ENCODE peak calls at places on chromosomes 5 and 9, in ten cellular contexts. One of them, this sample, is unnamed.

GRCh38 chr5:164357405-164358033 is 852.1 kb downstream of the MAT2B start:
- DNase-seq in epithelial cell of esophagus: no peak
- DNase-seq in GM06990: no peak
- DNase-seq in psoas muscle: no peak
- DNase-seq in dorsolateral prefrontal cortex: no peak
- DNase-seq in CD8-positive, alpha-beta memory T cell: no peak
- DNase-seq in heart left ventricle: no peak
- DNase-seq in mammary epithelial cell: no peak
- DNase-seq in CD8-positive, alpha-beta T cell: no peak
- DNase-seq in ovary: no peak
- DNase-seq in this sample: no peak

GRCh38 chr5:79886940-79887339 is 104.1 kb downstream of the MTX3 start:
- DNase-seq in psoas muscle: no peak
- DNase-seq in dorsolateral prefrontal cortex: no peak
- DNase-seq in CD8-positive, alpha-beta T cell: no peak
- DNase-seq in ovary: no peak
- DNase-seq in mammary epithelial cell: no peak
- DNase-seq in CD8-positive, alpha-beta memory T cell: no peak
- DNase-seq in epithelial cell of esophagus: no peak
- DNase-seq in heart left ventricle: no peak
- DNase-seq in GM06990: no peak
- DNase-seq in this sample: no peak

GRCh38 chr5:160744253-160745112 is 107.5 kb downstream of the ATP10B start:
- DNase-seq in psoas muscle: no peak
- DNase-seq in CD8-positive, alpha-beta T cell: no peak
- DNase-seq in mammary epithelial cell: no peak
- DNase-seq in epithelial cell of esophagus: no peak
- DNase-seq in dorsolateral prefrontal cortex: no peak
- DNase-seq in ovary: no peak
- DNase-seq in GM06990: no peak
- DNase-seq in CD8-positive, alpha-beta memory T cell: no peak
- DNase-seq in heart left ventricle: no peak
- DNase-seq in this sample: no peak

GRCh38 chr5:39501403-39501802 is 76.6 kb upstream of the DAB2 start:
- DNase-seq in mammary epithelial cell: no peak
- DNase-seq in psoas muscle: peak
- DNase-seq in CD8-positive, alpha-beta memory T cell: no peak
- DNase-seq in GM06990: no peak
- DNase-seq in ovary: peak
- DNase-seq in dorsolateral prefrontal cortex: no peak
- DNase-seq in heart left ventricle: peak
- DNase-seq in CD8-positive, alpha-beta T cell: no peak
- DNase-seq in epithelial cell of esophagus: peak
- DNase-seq in this sample: peak

GRCh38 chr5:172773481-172774469 is 2.8 kb upstream of the DUSP1 start:
- DNase-seq in ovary: peak
- DNase-seq in heart left ventricle: no peak
- DNase-seq in GM06990: no peak
- DNase-seq in epithelial cell of esophagus: peak
- DNase-seq in psoas muscle: no peak
- DNase-seq in dorsolateral prefrontal cortex: no peak
- DNase-seq in CD8-positive, alpha-beta memory T cell: no peak
- DNase-seq in CD8-positive, alpha-beta T cell: no peak
- DNase-seq in mammary epithelial cell: peak
- DNase-seq in this sample: no peak

GRCh38 chr5:135391869-135392255 is 7.2 kb downstream of the MACROH2A1 start:
- DNase-seq in GM06990: no peak
- DNase-seq in ovary: no peak
- DNase-seq in CD8-positive, alpha-beta T cell: no peak
- DNase-seq in psoas muscle: no peak
- DNase-seq in mammary epithelial cell: no peak
- DNase-seq in dorsolateral prefrontal cortex: no peak
- DNase-seq in epithelial cell of esophagus: no peak
- DNase-seq in CD8-positive, alpha-beta memory T cell: no peak
- DNase-seq in heart left ventricle: no peak
- DNase-seq in this sample: peak

GRCh38 chr9:85700330-85700729 is 41.4 kb downstream of the AGTPBP1 start:
- DNase-seq in heart left ventricle: no peak
- DNase-seq in GM06990: no peak
- DNase-seq in CD8-positive, alpha-beta T cell: no peak
- DNase-seq in epithelial cell of esophagus: no peak
- DNase-seq in psoas muscle: no peak
- DNase-seq in dorsolateral prefrontal cortex: no peak
- DNase-seq in mammary epithelial cell: no peak
- DNase-seq in ovary: no peak
- DNase-seq in CD8-positive, alpha-beta memory T cell: no peak
- DNase-seq in this sample: no peak

GRCh38 chr5:129771058-129771838 is 23.4 kb downstream of the MINAR2 start:
- DNase-seq in mammary epithelial cell: peak
- DNase-seq in psoas muscle: no peak
- DNase-seq in CD8-positive, alpha-beta T cell: peak
- DNase-seq in epithelial cell of esophagus: peak
- DNase-seq in dorsolateral prefrontal cortex: peak
- DNase-seq in ovary: no peak
- DNase-seq in CD8-positive, alpha-beta memory T cell: peak
- DNase-seq in GM06990: no peak
- DNase-seq in heart left ventricle: peak
- DNase-seq in this sample: no peak

GRCh38 chr9:133333566-133333965 is 2.4 kb downstream of the SURF6 start:
- DNase-seq in mammary epithelial cell: no peak
- DNase-seq in ovary: peak
- DNase-seq in CD8-positive, alpha-beta T cell: no peak
- DNase-seq in CD8-positive, alpha-beta memory T cell: no peak
- DNase-seq in heart left ventricle: no peak
- DNase-seq in psoas muscle: peak
- DNase-seq in dorsolateral prefrontal cortex: no peak
- DNase-seq in GM06990: no peak
- DNase-seq in epithelial cell of esophagus: no peak
- DNase-seq in this sample: no peak

GRCh38 chr5:50711280-50711679 is 44.8 kb downstream of the PARP8 start:
- DNase-seq in heart left ventricle: no peak
- DNase-seq in CD8-positive, alpha-beta memory T cell: peak
- DNase-seq in dorsolateral prefrontal cortex: no peak
- DNase-seq in GM06990: peak
- DNase-seq in psoas muscle: no peak
- DNase-seq in ovary: no peak
- DNase-seq in CD8-positive, alpha-beta T cell: peak
- DNase-seq in mammary epithelial cell: no peak
- DNase-seq in epithelial cell of esophagus: no peak
- DNase-seq in this sample: no peak

GRCh38 chr5:54681036-54681435 is 163.5 kb downstream of the SNX18 start:
- DNase-seq in CD8-positive, alpha-beta T cell: no peak
- DNase-seq in heart left ventricle: no peak
- DNase-seq in ovary: no peak
- DNase-seq in CD8-positive, alpha-beta memory T cell: no peak
- DNase-seq in psoas muscle: no peak
- DNase-seq in epithelial cell of esophagus: no peak
- DNase-seq in dorsolateral prefrontal cortex: no peak
- DNase-seq in GM06990: no peak
- DNase-seq in mammary epithelial cell: no peak
- DNase-seq in this sample: no peak

GRCh38 chr5:168693297-168693696 is 114.1 kb upstream of the PANK3 start:
- DNase-seq in mammary epithelial cell: no peak
- DNase-seq in dorsolateral prefrontal cortex: no peak
- DNase-seq in GM06990: no peak
- DNase-seq in CD8-positive, alpha-beta memory T cell: no peak
- DNase-seq in ovary: no peak
- DNase-seq in epithelial cell of esophagus: no peak
- DNase-seq in heart left ventricle: no peak
- DNase-seq in CD8-positive, alpha-beta T cell: no peak
- DNase-seq in psoas muscle: no peak
- DNase-seq in this sample: no peak

DNA sequence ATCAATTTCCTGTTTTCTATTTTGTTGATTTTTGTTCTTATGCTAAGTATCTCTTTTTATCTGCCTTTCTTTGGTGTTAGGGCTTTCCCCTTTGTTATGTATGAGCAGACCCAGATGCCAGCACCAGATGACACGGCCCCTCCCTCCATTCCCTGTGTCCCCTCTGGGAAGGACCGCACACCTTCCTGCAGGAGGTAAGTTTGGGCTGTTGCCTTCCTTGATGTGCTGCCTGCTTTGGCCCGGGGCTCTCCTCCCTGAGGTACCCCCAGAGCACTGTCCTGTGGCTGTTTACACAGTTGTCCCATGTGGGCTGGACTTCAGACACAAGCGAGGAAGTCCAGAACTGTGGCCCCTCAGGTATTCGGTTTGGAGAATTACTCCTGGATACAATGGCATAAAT is 343.8 kb upstream of the IRX1 start:
- DNase-seq in psoas muscle: no peak
- DNase-seq in mammary epithelial cell: no peak
- DNase-seq in GM06990: no peak
- DNase-seq in dorsolateral prefrontal cortex: no peak
- DNase-seq in CD8-positive, alpha-beta T cell: no peak
- DNase-seq in epithelial cell of esophagus: no peak
- DNase-seq in CD8-positive, alpha-beta memory T cell: no peak
- DNase-seq in ovary: no peak
- DNase-seq in heart left ventricle: no peak
- DNase-seq in this sample: no peak
- H3K4me3 ChIP-seq in psoas muscle: no peak
- H3K4me3 ChIP-seq in mammary epithelial cell: no peak
- H3K4me3 ChIP-seq in GM06990: no peak
- H3K4me3 ChIP-seq in dorsolateral prefrontal cortex: no peak
- H3K4me3 ChIP-seq in CD8-positive, alpha-beta T cell: no peak
- H3K4me3 ChIP-seq in epithelial cell of esophagus: no peak
- H3K4me3 ChIP-seq in CD8-positive, alpha-beta memory T cell: no peak
- H3K4me3 ChIP-seq in ovary: no peak
- H3K4me3 ChIP-seq in heart left ventricle: no peak
- H3K4me3 ChIP-seq in this sample: no peak

GRCh38 chr9:35729101-35729500 is 2.9 kb downstream of the TLN1 start:
- DNase-seq in heart left ventricle: no peak
- DNase-seq in dorsolateral prefrontal cortex: no peak
- DNase-seq in psoas muscle: no peak
- DNase-seq in ovary: no peak
- DNase-seq in epithelial cell of esophagus: no peak
- DNase-seq in CD8-positive, alpha-beta T cell: no peak
- DNase-seq in CD8-positive, alpha-beta memory T cell: no peak
- DNase-seq in mammary epithelial cell: no peak
- DNase-seq in GM06990: no peak
- DNase-seq in this sample: no peak
- H3K4me3 ChIP-seq in heart left ventricle: peak
- H3K4me3 ChIP-seq in dorsolateral prefrontal cortex: peak
- H3K4me3 ChIP-seq in psoas muscle: peak
- H3K4me3 ChIP-seq in ovary: peak
- H3K4me3 ChIP-seq in epithelial cell of esophagus: no peak
- H3K4me3 ChIP-seq in CD8-positive, alpha-beta T cell: no peak
- H3K4me3 ChIP-seq in CD8-positive, alpha-beta memory T cell: peak
- H3K4me3 ChIP-seq in mammary epithelial cell: peak
- H3K4me3 ChIP-seq in GM06990: peak
- H3K4me3 ChIP-seq in this sample: peak

GRCh38 chr9:36470891-36471290 is 70.8 kb upstream of the RNF38 start:
- DNase-seq in CD8-positive, alpha-beta T cell: peak
- DNase-seq in epithelial cell of esophagus: peak
- DNase-seq in psoas muscle: peak
- DNase-seq in CD8-positive, alpha-beta memory T cell: peak
- DNase-seq in dorsolateral prefrontal cortex: no peak
- DNase-seq in GM06990: peak
- DNase-seq in mammary epithelial cell: peak
- DNase-seq in heart left ventricle: peak
- DNase-seq in ovary: peak
- DNase-seq in this sample: peak

GRCh38 chr9:36471359-36471758 is 71.3 kb upstream of the RNF38 start:
- DNase-seq in dorsolateral prefrontal cortex: no peak
- DNase-seq in mammary epithelial cell: no peak
- DNase-seq in epithelial cell of esophagus: no peak
- DNase-seq in GM06990: no peak
- DNase-seq in CD8-positive, alpha-beta T cell: no peak
- DNase-seq in CD8-positive, alpha-beta memory T cell: no peak
- DNase-seq in psoas muscle: no peak
- DNase-seq in heart left ventricle: no peak
- DNase-seq in ovary: no peak
- DNase-seq in this sample: no peak
- H3K4me3 ChIP-seq in dorsolateral prefrontal cortex: no peak
- H3K4me3 ChIP-seq in mammary epithelial cell: peak
- H3K4me3 ChIP-seq in epithelial cell of esophagus: no peak
- H3K4me3 ChIP-seq in GM06990: no peak
- H3K4me3 ChIP-seq in CD8-positive, alpha-beta T cell: peak
- H3K4me3 ChIP-seq in CD8-positive, alpha-beta memory T cell: peak
- H3K4me3 ChIP-seq in psoas muscle: peak
- H3K4me3 ChIP-seq in heart left ventricle: peak
- H3K4me3 ChIP-seq in ovary: no peak
- H3K4me3 ChIP-seq in this sample: peak

DNA sequence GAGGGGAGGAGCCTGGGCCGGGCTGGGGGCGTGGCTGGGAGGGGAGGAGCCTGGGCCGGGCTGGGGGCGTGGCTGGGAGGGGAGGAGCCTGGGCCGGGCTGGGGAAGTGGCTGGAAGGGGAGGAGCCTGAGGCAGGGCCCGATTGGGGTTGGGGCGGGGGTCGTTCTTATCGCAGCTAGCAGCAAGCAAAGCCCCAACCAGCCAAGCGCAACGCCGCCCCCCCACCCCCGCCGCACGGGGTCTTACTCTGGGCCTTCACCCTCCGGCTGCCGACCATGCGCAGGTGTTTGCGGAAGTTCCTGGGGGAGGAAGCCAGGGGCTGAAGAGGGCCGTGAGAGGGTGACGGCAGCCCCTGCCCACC is 5.0 kb downstream of the NSMF start:
- DNase-seq in epithelial cell of esophagus: peak
- DNase-seq in CD8-positive, alpha-beta memory T cell: no peak
- DNase-seq in dorsolateral prefrontal cortex: peak
- DNase-seq in psoas muscle: peak
- DNase-seq in ovary: peak
- DNase-seq in mammary epithelial cell: no peak
- DNase-seq in GM06990: peak
- DNase-seq in CD8-positive, alpha-beta T cell: no peak
- DNase-seq in heart left ventricle: no peak
- DNase-seq in this sample: peak
- H3K4me3 ChIP-seq in epithelial cell of esophagus: peak
- H3K4me3 ChIP-seq in CD8-positive, alpha-beta memory T cell: peak
- H3K4me3 ChIP-seq in dorsolateral prefrontal cortex: peak
- H3K4me3 ChIP-seq in psoas muscle: peak
- H3K4me3 ChIP-seq in ovary: peak
- H3K4me3 ChIP-seq in mammary epithelial cell: no peak
- H3K4me3 ChIP-seq in GM06990: peak
- H3K4me3 ChIP-seq in CD8-positive, alpha-beta T cell: no peak
- H3K4me3 ChIP-seq in heart left ventricle: peak
- H3K4me3 ChIP-seq in this sample: peak